ENCODE peak calls at places on chromosomes 12 and 14, in nine cellular contexts. One of them, this sample, is unnamed.

GRCh38 chr14:93693914-93694313 is 94.4 kb downstream of the PRIMA1 start:
- DNase-seq in fibroblast of mammary gland: no peak
- DNase-seq in neural progenitor cell: peak
- DNase-seq in fibroblast of the aortic adventitia: no peak
- DNase-seq in body of pancreas: no peak
- DNase-seq in fibroblast of pulmonary artery: no peak
- DNase-seq in fibroblast of lung: no peak
- DNase-seq in right lobe of liver: no peak
- DNase-seq in lower lobe of right lung: no peak
- DNase-seq in this sample: no peak

GRCh38 chr14:87566986-87567385 is 426.0 kb downstream of the GALC start:
- DNase-seq in fibroblast of mammary gland: peak
- DNase-seq in neural progenitor cell: no peak
- DNase-seq in fibroblast of the aortic adventitia: peak
- DNase-seq in body of pancreas: no peak
- DNase-seq in fibroblast of pulmonary artery: no peak
- DNase-seq in fibroblast of lung: peak
- DNase-seq in right lobe of liver: no peak
- DNase-seq in lower lobe of right lung: no peak
- DNase-seq in this sample: peak

GRCh38 chr14:53227154-53227718 is 74.1 kb upstream of the DDHD1 start:
- DNase-seq in fibroblast of mammary gland: no peak
- DNase-seq in neural progenitor cell: no peak
- DNase-seq in fibroblast of the aortic adventitia: no peak
- DNase-seq in body of pancreas: no peak
- DNase-seq in fibroblast of pulmonary artery: no peak
- DNase-seq in fibroblast of lung: no peak
- DNase-seq in right lobe of liver: no peak
- DNase-seq in lower lobe of right lung: no peak
- DNase-seq in this sample: no peak

GRCh38 chr12:128905003-128905544 is 51.8 kb downstream of the GLT1D1 start:
- DNase-seq in fibroblast of mammary gland: no peak
- DNase-seq in neural progenitor cell: no peak
- DNase-seq in fibroblast of the aortic adventitia: no peak
- DNase-seq in body of pancreas: no peak
- DNase-seq in fibroblast of pulmonary artery: no peak
- DNase-seq in fibroblast of lung: no peak
- DNase-seq in right lobe of liver: peak
- DNase-seq in lower lobe of right lung: no peak
- DNase-seq in this sample: no peak

GRCh38 chr12:110931315-110931728 is 10.9 kb upstream of the MYL2 start:
- DNase-seq in fibroblast of mammary gland: no peak
- DNase-seq in neural progenitor cell: no peak
- DNase-seq in fibroblast of the aortic adventitia: no peak
- DNase-seq in body of pancreas: no peak
- DNase-seq in fibroblast of pulmonary artery: no peak
- DNase-seq in fibroblast of lung: no peak
- DNase-seq in right lobe of liver: no peak
- DNase-seq in lower lobe of right lung: no peak
- DNase-seq in this sample: no peak

GRCh38 chr12:1670244-1670814 is 20.5 kb upstream of the ADIPOR2 start:
- DNase-seq in fibroblast of mammary gland: no peak
- DNase-seq in neural progenitor cell: no peak
- DNase-seq in fibroblast of the aortic adventitia: no peak
- DNase-seq in body of pancreas: no peak
- DNase-seq in fibroblast of pulmonary artery: no peak
- DNase-seq in fibroblast of lung: no peak
- DNase-seq in right lobe of liver: peak
- DNase-seq in lower lobe of right lung: no peak
- DNase-seq in this sample: no peak

GRCh38 chr14:87896393-87897380 is 96.3 kb downstream of the GALC start:
- DNase-seq in fibroblast of mammary gland: peak
- DNase-seq in neural progenitor cell: peak
- DNase-seq in fibroblast of the aortic adventitia: peak
- DNase-seq in body of pancreas: no peak
- DNase-seq in fibroblast of pulmonary artery: peak
- DNase-seq in fibroblast of lung: peak
- DNase-seq in right lobe of liver: no peak
- DNase-seq in lower lobe of right lung: no peak
- DNase-seq in this sample: peak

GRCh38 chr12:130428116-130428515 is 90.4 kb downstream of the PIWIL1 start:
- DNase-seq in fibroblast of mammary gland: no peak
- DNase-seq in neural progenitor cell: peak
- DNase-seq in fibroblast of the aortic adventitia: no peak
- DNase-seq in body of pancreas: no peak
- DNase-seq in fibroblast of pulmonary artery: no peak
- DNase-seq in fibroblast of lung: no peak
- DNase-seq in right lobe of liver: no peak
- DNase-seq in lower lobe of right lung: no peak
- DNase-seq in this sample: no peak

GRCh38 chr14:105737504-105738246 is 211.3 kb downstream of the TMEM121 start:
- DNase-seq in fibroblast of mammary gland: no peak
- DNase-seq in neural progenitor cell: no peak
- DNase-seq in fibroblast of the aortic adventitia: no peak
- DNase-seq in body of pancreas: no peak
- DNase-seq in fibroblast of pulmonary artery: no peak
- DNase-seq in fibroblast of lung: no peak
- DNase-seq in right lobe of liver: no peak
- DNase-seq in lower lobe of right lung: no peak
- DNase-seq in this sample: no peak

GRCh38 chr12:13980548-13981295 is 680 bp downstream of the GRIN2B start:
- DNase-seq in fibroblast of mammary gland: no peak
- DNase-seq in neural progenitor cell: peak
- DNase-seq in fibroblast of the aortic adventitia: no peak
- DNase-seq in body of pancreas: peak
- DNase-seq in fibroblast of pulmonary artery: no peak
- DNase-seq in fibroblast of lung: no peak
- DNase-seq in right lobe of liver: no peak
- DNase-seq in lower lobe of right lung: no peak
- DNase-seq in this sample: no peak

GRCh38 chr12:32049956-32050355 is 56.7 kb upstream of the BICD1 start:
- DNase-seq in fibroblast of mammary gland: no peak
- DNase-seq in neural progenitor cell: no peak
- DNase-seq in fibroblast of the aortic adventitia: no peak
- DNase-seq in body of pancreas: no peak
- DNase-seq in fibroblast of pulmonary artery: no peak
- DNase-seq in fibroblast of lung: no peak
- DNase-seq in right lobe of liver: no peak
- DNase-seq in lower lobe of right lung: no peak
- DNase-seq in this sample: no peak

GRCh38 chr14:37592288-37593274 is 2.5 kb downstream of the FOXA1 start:
- DNase-seq in fibroblast of mammary gland: no peak
- DNase-seq in neural progenitor cell: peak
- DNase-seq in fibroblast of the aortic adventitia: no peak
- DNase-seq in body of pancreas: no peak
- DNase-seq in fibroblast of pulmonary artery: no peak
- DNase-seq in fibroblast of lung: no peak
- DNase-seq in right lobe of liver: peak
- DNase-seq in lower lobe of right lung: no peak
- DNase-seq in this sample: no peak

GRCh38 chr14:70188608-70189540 is at the start of gene SLC8A3:
- DNase-seq in fibroblast of mammary gland: peak
- DNase-seq in neural progenitor cell: peak
- DNase-seq in fibroblast of the aortic adventitia: peak
- DNase-seq in body of pancreas: peak
- DNase-seq in fibroblast of pulmonary artery: peak
- DNase-seq in fibroblast of lung: peak
- DNase-seq in right lobe of liver: peak
- DNase-seq in lower lobe of right lung: no peak
- DNase-seq in this sample: peak

DNA sequence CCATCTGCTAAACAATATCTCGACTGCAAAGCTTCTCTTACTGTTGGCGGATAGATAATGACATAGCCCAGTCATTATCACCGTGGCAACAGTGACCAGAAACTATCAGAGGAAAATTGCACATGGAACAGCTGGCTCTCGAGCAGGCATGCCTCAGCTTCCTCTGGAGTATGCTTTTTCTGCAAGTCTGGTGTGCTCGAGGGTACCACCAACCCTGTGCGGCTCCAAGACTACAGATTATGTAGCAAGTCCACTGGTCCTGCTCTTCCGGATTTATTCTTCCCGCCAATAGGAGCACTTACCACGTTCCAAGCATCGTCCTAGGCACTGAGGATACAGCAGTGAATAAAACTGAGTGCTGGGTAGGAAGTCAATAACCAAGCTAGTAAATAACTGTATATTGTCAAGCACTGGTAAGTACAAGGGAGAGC is 1.4 kb upstream of the GLRX5 start:
- DNase-seq in fibroblast of mammary gland: peak
- DNase-seq in neural progenitor cell: peak
- DNase-seq in fibroblast of the aortic adventitia: peak
- DNase-seq in body of pancreas: no peak
- DNase-seq in fibroblast of pulmonary artery: peak
- DNase-seq in fibroblast of lung: peak
- DNase-seq in right lobe of liver: no peak
- DNase-seq in lower lobe of right lung: no peak
- DNase-seq in this sample: peak
- H3K4me3 ChIP-seq in fibroblast of mammary gland: peak
- H3K4me3 ChIP-seq in neural progenitor cell: peak
- H3K4me3 ChIP-seq in fibroblast of the aortic adventitia: peak
- H3K4me3 ChIP-seq in body of pancreas: peak
- H3K4me3 ChIP-seq in fibroblast of pulmonary artery: peak
- H3K4me3 ChIP-seq in fibroblast of lung: peak
- H3K4me3 ChIP-seq in right lobe of liver: peak
- H3K4me3 ChIP-seq in lower lobe of right lung: peak
- H3K4me3 ChIP-seq in this sample: peak

DNA sequence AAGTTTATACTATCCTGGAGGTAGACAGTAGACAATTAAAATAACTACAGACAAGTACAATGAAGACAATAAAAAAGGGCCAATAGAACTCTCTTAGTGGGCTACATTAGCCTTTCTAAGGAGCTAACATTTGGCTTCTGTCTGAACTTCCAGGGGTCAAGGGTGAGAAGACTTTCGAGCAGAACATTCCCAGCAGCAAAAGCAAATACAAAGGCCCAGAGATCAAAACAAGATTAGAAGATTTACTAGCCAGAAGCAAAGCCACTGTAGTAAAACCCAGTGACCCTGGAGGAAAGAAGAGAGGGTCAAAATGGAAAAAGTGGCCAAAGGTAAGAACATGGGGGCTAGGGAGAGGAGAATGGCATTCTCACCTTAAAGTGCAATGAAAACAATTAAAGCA is 63.2 kb downstream of the ATP2B1 start:
- DNase-seq in fibroblast of mammary gland: no peak
- DNase-seq in neural progenitor cell: no peak
- DNase-seq in fibroblast of the aortic adventitia: no peak
- DNase-seq in body of pancreas: no peak
- DNase-seq in fibroblast of pulmonary artery: no peak
- DNase-seq in fibroblast of lung: no peak
- DNase-seq in right lobe of liver: no peak
- DNase-seq in lower lobe of right lung: no peak
- DNase-seq in this sample: no peak
- H3K4me3 ChIP-seq in fibroblast of mammary gland: no peak
- H3K4me3 ChIP-seq in neural progenitor cell: no peak
- H3K4me3 ChIP-seq in fibroblast of the aortic adventitia: no peak
- H3K4me3 ChIP-seq in body of pancreas: no peak
- H3K4me3 ChIP-seq in fibroblast of pulmonary artery: no peak
- H3K4me3 ChIP-seq in fibroblast of lung: no peak
- H3K4me3 ChIP-seq in right lobe of liver: no peak
- H3K4me3 ChIP-seq in lower lobe of right lung: no peak
- H3K4me3 ChIP-seq in this sample: no peak

DNA sequence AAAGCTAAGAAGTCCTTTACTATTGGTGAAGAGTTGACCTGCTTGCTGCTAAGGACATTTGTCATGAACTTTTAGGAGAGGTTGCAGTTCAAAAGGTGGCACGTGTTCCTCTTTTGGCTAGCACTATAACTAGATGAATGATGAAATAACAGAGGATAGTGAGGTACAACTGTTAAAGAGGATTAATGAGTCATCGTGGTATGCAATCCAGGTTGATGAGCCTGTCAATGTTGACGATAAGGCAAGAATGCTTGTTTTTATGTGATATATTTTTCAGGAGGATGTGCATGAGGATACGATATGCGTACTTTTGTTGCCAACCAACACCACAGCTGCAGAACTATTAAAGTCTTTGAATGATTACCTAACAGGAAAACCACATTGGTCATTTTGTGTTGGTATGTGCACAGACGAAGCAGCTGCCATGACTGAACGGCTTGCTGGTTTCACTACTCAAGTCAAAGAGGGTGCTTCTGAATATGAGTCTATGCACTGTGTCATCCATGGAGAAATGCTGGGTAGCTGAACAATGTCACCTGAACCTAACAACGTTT is 10.6 kb downstream of the CEP128 start:
- DNase-seq in fibroblast of mammary gland: peak
- DNase-seq in neural progenitor cell: no peak
- DNase-seq in fibroblast of the aortic adventitia: peak
- DNase-seq in body of pancreas: no peak
- DNase-seq in fibroblast of pulmonary artery: peak
- DNase-seq in fibroblast of lung: peak
- DNase-seq in right lobe of liver: no peak
- DNase-seq in lower lobe of right lung: no peak
- DNase-seq in this sample: peak
- H3K4me3 ChIP-seq in fibroblast of mammary gland: no peak
- H3K4me3 ChIP-seq in neural progenitor cell: no peak
- H3K4me3 ChIP-seq in fibroblast of the aortic adventitia: no peak
- H3K4me3 ChIP-seq in body of pancreas: no peak
- H3K4me3 ChIP-seq in fibroblast of pulmonary artery: no peak
- H3K4me3 ChIP-seq in fibroblast of lung: no peak
- H3K4me3 ChIP-seq in right lobe of liver: no peak
- H3K4me3 ChIP-seq in lower lobe of right lung: no peak
- H3K4me3 ChIP-seq in this sample: no peak

DNA sequence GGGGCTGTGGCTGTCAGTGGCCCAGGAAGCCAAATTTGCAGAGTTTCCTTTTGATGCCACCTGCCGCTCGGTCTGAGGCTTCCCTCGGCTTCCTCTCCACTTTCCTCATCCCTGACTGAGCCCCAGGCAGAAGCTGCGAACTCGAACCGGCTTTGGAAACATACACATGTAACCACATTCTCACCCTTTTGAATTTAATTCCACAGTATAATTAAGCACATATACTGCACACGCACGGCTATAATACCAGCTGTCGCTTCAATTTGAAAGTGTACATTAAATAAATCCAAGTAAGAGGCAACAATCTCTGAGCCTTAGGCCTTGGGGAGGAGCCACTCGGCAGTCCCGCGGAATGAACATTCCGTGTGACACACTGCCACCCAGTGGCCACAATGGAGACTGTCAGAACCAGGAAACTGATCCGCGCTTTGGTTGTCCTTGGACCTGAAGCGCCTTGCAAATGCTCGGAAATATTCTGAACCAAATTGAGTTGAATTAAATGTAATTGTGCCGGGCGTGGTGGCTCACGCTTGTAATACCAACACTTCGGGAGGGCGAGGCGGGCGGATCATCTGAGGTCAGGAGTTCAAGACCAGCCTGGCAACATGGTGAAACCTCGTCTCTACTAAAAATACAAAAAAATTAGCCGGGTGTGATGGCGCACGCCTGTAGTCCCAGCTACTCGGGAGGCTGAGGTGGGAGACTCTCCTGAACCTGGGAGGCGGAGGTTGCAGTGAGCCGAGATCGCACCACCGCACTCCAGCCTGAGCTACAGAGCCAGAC is 117.9 kb upstream of the TMPO start:
- DNase-seq in fibroblast of mammary gland: peak
- DNase-seq in neural progenitor cell: peak
- DNase-seq in fibroblast of the aortic adventitia: peak
- DNase-seq in body of pancreas: peak
- DNase-seq in fibroblast of pulmonary artery: peak
- DNase-seq in fibroblast of lung: peak
- DNase-seq in right lobe of liver: peak
- DNase-seq in lower lobe of right lung: peak
- DNase-seq in this sample: peak
- H3K4me3 ChIP-seq in fibroblast of mammary gland: peak
- H3K4me3 ChIP-seq in neural progenitor cell: peak
- H3K4me3 ChIP-seq in fibroblast of the aortic adventitia: peak
- H3K4me3 ChIP-seq in body of pancreas: no peak
- H3K4me3 ChIP-seq in fibroblast of pulmonary artery: peak
- H3K4me3 ChIP-seq in fibroblast of lung: peak
- H3K4me3 ChIP-seq in right lobe of liver: peak
- H3K4me3 ChIP-seq in lower lobe of right lung: peak
- H3K4me3 ChIP-seq in this sample: peak

This sample was measured in AG10803.